ENCODE peak calls at places on chromosomes 13 and 19, in four cellular contexts. One of them, this sample, is unnamed.

GRCh38 chr13:23268441-23268840 is 87.7 kb downstream of the SGCG start:
- DNase-seq in upper lobe of left lung: no peak
- DNase-seq in CD4-positive, CD25-positive, alpha-beta regulatory T cell: no peak
- DNase-seq in body of pancreas: no peak
- DNase-seq in this sample: no peak

GRCh38 chr19:801030-801860 is 4.0 kb downstream of the PTBP1 start:
- DNase-seq in CD4-positive, CD25-positive, alpha-beta regulatory T cell: no peak
- DNase-seq in body of pancreas: peak; percentile 75
- DNase-seq in upper lobe of left lung: peak; percentile 80
- DNase-seq in this sample: no peak

GRCh38 chr13:95115525-95115924 is 185.7 kb downstream of the ABCC4 start:
- DNase-seq in body of pancreas: no peak
- DNase-seq in upper lobe of left lung: peak; percentile 73
- DNase-seq in CD4-positive, CD25-positive, alpha-beta regulatory T cell: no peak
- DNase-seq in this sample: no peak

GRCh38 chr13:53045110-53045509 is 16.5 kb downstream of the OLFM4 start:
- DNase-seq in body of pancreas: peak; percentile 31
- DNase-seq in CD4-positive, CD25-positive, alpha-beta regulatory T cell: no peak
- DNase-seq in upper lobe of left lung: no peak
- DNase-seq in this sample: no peak

GRCh38 chr19:40216013-40216776 is 2.0 kb downstream of the TTC9B start:
- DNase-seq in body of pancreas: no peak
- DNase-seq in CD4-positive, CD25-positive, alpha-beta regulatory T cell: no peak
- DNase-seq in upper lobe of left lung: no peak
- DNase-seq in this sample: no peak

GRCh38 chr13:21025539-21025938 is 35.8 kb downstream of the LATS2 start:
- DNase-seq in CD4-positive, CD25-positive, alpha-beta regulatory T cell: no peak
- DNase-seq in upper lobe of left lung: peak; percentile 7
- DNase-seq in body of pancreas: no peak
- DNase-seq in this sample: no peak

GRCh38 chr19:13796301-13797057 is 1.2 kb downstream of the ZSWIM4 start:
- DNase-seq in CD4-positive, CD25-positive, alpha-beta regulatory T cell: no peak
- DNase-seq in upper lobe of left lung: peak; percentile 85
- DNase-seq in body of pancreas: peak; percentile 55
- DNase-seq in this sample: no peak

GRCh38 chr19:36221474-36221873 is 6.6 kb downstream of the ZNF146 start:
- DNase-seq in CD4-positive, CD25-positive, alpha-beta regulatory T cell: no peak
- DNase-seq in body of pancreas: no peak
- DNase-seq in upper lobe of left lung: no peak
- DNase-seq in this sample: no peak

GRCh38 chr13:40813662-40814454 is 24.4 kb downstream of the SLC25A15 start:
- DNase-seq in body of pancreas: peak; percentile 46
- DNase-seq in upper lobe of left lung: no peak
- DNase-seq in CD4-positive, CD25-positive, alpha-beta regulatory T cell: no peak
- DNase-seq in this sample: no peak

GRCh38 chr19:6772028-6772865 is at the start of gene VAV1:
- DNase-seq in CD4-positive, CD25-positive, alpha-beta regulatory T cell: peak; percentile 73
- DNase-seq in upper lobe of left lung: peak; percentile 79
- DNase-seq in body of pancreas: no peak
- DNase-seq in this sample: peak; percentile 33

GRCh38 chr13:75357576-75358295 is 124.2 kb downstream of the TBC1D4 start:
- DNase-seq in upper lobe of left lung: no peak
- DNase-seq in body of pancreas: no peak
- DNase-seq in CD4-positive, CD25-positive, alpha-beta regulatory T cell: peak; percentile 33
- DNase-seq in this sample: peak; percentile 78

GRCh38 chr19:41234512-41235208 is 15.6 kb downstream of the AXL start:
- DNase-seq in body of pancreas: no peak
- DNase-seq in CD4-positive, CD25-positive, alpha-beta regulatory T cell: no peak
- DNase-seq in upper lobe of left lung: no peak
- DNase-seq in this sample: no peak

GRCh38 chr19:46487802-46488445 is 7.7 kb downstream of the PNMA8B start:
- DNase-seq in CD4-positive, CD25-positive, alpha-beta regulatory T cell: peak; percentile 55
- DNase-seq in upper lobe of left lung: peak; percentile 67
- DNase-seq in body of pancreas: peak; percentile 84
- DNase-seq in this sample: peak; percentile 90

GRCh38 chr19:17486545-17486944 is 16.2 kb downstream of the SLC27A1 start:
- DNase-seq in CD4-positive, CD25-positive, alpha-beta regulatory T cell: no peak
- DNase-seq in upper lobe of left lung: no peak
- DNase-seq in body of pancreas: no peak
- DNase-seq in this sample: no peak

GRCh38 chr19:29845576-29846176 is 33.9 kb downstream of the CCNE1 start:
- DNase-seq in body of pancreas: no peak
- DNase-seq in CD4-positive, CD25-positive, alpha-beta regulatory T cell: peak; percentile 7
- DNase-seq in upper lobe of left lung: no peak
- DNase-seq in this sample: peak; percentile 71

GRCh38 chr19:55080915-55081772 is 5.5 kb downstream of the EPS8L1 start:
- DNase-seq in CD4-positive, CD25-positive, alpha-beta regulatory T cell: peak; percentile 85
- DNase-seq in body of pancreas: peak; percentile 68
- DNase-seq in upper lobe of left lung: peak; percentile 91
- DNase-seq in this sample: peak; percentile 97

DNA sequence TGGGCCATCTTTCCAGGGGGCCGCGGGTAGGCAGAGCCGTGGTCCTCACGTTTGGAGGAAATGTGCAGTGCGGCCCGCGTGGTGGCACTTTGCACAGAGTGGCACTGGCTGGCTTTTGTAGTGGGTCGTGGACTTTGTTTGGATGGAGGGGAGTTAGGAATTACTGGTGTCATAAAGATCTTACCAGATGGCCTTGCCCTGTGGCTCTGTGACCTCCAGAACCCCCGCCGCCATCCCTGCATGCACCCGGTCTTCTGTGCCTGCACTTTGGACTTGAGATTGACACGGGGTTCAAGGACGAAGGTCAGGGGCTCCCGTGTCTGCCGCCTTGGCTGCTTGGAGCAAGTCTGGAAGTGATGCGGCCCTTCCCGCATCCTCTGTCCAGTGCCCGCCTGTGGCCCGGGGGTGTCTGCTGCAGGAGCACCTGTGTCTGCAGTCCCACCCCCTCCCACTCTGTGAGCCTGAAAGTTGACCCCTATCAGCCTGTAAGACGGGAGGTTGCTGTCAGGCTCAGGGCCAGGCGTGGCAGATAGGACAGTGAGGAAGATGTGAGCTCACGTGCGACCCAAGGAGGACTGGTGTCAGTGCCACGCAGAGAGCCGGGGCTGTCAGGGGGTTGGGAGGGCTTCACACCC is 2.2 kb downstream of the GNA11 start:
- DNase-seq in upper lobe of left lung: no peak
- DNase-seq in body of pancreas: no peak
- DNase-seq in CD4-positive, CD25-positive, alpha-beta regulatory T cell: no peak
- DNase-seq in this sample: no peak
- H3K4me1 ChIP-seq in upper lobe of left lung: peaks cover 65% of the 10 kb centered on the region
- H3K4me1 ChIP-seq in body of pancreas: peaks cover 66% of the 10 kb centered on the region
- H3K4me1 ChIP-seq in CD4-positive, CD25-positive, alpha-beta regulatory T cell: peaks cover 33% of the 10 kb centered on the region
- H3K4me1 ChIP-seq in this sample: peaks cover 4% of the 10 kb centered on the region

GRCh38 chr19:44499559-44499958 is 763 bp downstream of the ZNF180 start:
- DNase-seq in body of pancreas: no peak
- DNase-seq in upper lobe of left lung: no peak
- DNase-seq in CD4-positive, CD25-positive, alpha-beta regulatory T cell: no peak
- DNase-seq in this sample: peak; percentile 18

GRCh38 chr19:44499962-44500949 is at the start of gene ZNF180:
- DNase-seq in body of pancreas: peak; percentile 96
- DNase-seq in upper lobe of left lung: peak; percentile 96
- DNase-seq in CD4-positive, CD25-positive, alpha-beta regulatory T cell: peak; percentile 90
- DNase-seq in this sample: peak; percentile 90

GRCh38 chr19:44498988-44499387 is 1.3 kb downstream of the ZNF180 start:
- DNase-seq in body of pancreas: no peak
- DNase-seq in upper lobe of left lung: no peak
- DNase-seq in CD4-positive, CD25-positive, alpha-beta regulatory T cell: no peak
- DNase-seq in this sample: no peak

GRCh38 chr19:44496711-44497110 is 3.6 kb downstream of the ZNF180 start:
- DNase-seq in body of pancreas: no peak
- DNase-seq in CD4-positive, CD25-positive, alpha-beta regulatory T cell: no peak
- DNase-seq in upper lobe of left lung: no peak
- DNase-seq in this sample: no peak
- H3K36me3 ChIP-seq in body of pancreas: peaks cover 40% of the 10 kb centered on the region
- H3K36me3 ChIP-seq in CD4-positive, CD25-positive, alpha-beta regulatory T cell: peaks cover 66% of the 10 kb centered on the region
- H3K36me3 ChIP-seq in upper lobe of left lung: peaks cover 17% of the 10 kb centered on the region
- H3K36me3 ChIP-seq in this sample: peaks cover 54% of the 10 kb centered on the region

GRCh38 chr19:37975596-37976515 is 68.8 kb downstream of the SIPA1L3 start:
- DNase-seq in CD4-positive, CD25-positive, alpha-beta regulatory T cell: no peak
- DNase-seq in body of pancreas: no peak
- DNase-seq in upper lobe of left lung: no peak
- DNase-seq in this sample: no peak
- H3K4me1 ChIP-seq in CD4-positive, CD25-positive, alpha-beta regulatory T cell: no peaks in the 10 kb centered on the region
- H3K4me1 ChIP-seq in body of pancreas: peaks cover 12% of the 10 kb centered on the region
- H3K4me1 ChIP-seq in upper lobe of left lung: peaks cover 15% of the 10 kb centered on the region
- H3K4me1 ChIP-seq in this sample: peaks cover 15% of the 10 kb centered on the region

DNA sequence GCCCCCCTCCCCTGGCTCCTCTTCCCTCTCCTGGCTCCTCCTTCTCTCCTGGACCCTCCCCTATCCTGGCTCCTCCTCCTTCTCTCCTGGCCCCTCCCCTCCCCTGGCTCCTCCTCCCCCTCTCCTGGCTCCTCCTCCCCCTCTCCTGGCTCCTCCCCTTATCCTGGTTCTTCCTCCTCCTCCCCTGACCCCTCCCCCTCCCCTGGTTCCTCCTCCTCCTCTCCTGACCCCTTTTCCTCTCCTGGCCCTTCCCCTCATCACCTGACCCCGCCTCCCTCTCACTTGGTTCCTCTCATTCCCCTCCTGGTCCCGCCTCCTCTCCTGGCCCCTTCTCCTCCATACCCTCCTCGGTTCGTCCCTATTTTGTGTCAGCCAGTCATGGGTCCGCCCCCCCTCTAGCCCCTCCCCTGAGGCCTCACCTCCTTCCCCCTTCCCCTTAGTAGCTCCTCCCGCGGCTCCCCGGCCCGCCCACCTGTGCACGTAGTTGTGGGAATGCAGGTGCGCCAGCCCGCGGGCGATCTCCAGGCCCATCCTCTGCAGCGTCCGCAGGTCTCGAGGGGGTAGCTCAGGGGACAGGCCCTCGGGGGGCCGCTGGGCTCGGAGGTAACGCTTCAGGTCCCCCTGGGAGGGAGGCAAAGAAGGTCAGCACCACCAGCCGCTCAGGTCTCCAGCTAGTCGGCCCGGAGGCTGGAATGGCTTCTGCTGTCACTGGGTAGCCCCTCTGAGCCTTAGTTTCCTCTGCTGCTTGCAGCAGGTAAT is 9.5 kb downstream of the LMTK3 start:
- DNase-seq in CD4-positive, CD25-positive, alpha-beta regulatory T cell: peak; percentile 67
- DNase-seq in upper lobe of left lung: peak; percentile 97
- DNase-seq in body of pancreas: peak; percentile 92
- DNase-seq in this sample: peak; percentile 100
- H3K36me3 ChIP-seq in CD4-positive, CD25-positive, alpha-beta regulatory T cell: no peaks in the 10 kb centered on the region
- H3K36me3 ChIP-seq in upper lobe of left lung: no peaks in the 10 kb centered on the region
- H3K36me3 ChIP-seq in body of pancreas: no peaks in the 10 kb centered on the region
- H3K36me3 ChIP-seq in this sample: no peaks in the 10 kb centered on the region

DNA sequence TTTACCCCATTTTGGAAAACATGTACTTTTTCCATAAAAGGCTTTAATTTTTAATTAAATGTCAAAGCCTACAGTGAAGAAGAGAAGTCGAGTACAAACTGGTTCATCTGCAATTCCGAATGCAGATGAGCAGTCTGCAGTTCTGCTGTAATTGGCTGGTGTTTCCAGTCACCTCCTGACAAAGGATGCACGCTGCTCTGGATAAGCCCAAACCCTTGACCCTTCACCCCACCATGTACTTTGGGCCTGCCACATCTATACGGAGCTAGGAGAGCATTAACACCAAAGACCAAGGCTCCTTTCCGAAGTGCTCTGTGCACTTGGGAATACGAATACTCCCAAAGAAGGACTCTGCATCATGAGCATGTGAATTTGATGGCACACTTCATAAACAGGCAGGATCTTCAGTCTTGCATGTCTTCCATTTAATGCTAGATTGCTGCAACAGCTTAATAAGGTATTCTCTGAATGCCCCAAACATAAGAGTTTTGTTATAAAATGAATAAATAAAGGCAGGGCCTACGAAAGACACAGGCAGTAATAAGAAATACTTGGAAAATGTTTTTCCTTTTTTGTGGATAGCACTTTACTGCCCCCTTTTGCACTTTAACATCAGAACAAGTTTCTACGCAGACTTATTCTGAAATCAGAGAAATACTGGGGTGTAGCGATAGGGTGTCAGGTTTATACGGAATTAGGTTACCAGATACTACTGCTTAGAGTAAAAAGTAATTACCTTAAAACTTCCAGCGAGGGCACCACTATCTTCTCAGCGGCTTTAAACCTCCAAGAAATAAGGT is 15.1 kb downstream of the EFNB2 start:
- DNase-seq in body of pancreas: no peak
- DNase-seq in upper lobe of left lung: no peak
- DNase-seq in CD4-positive, CD25-positive, alpha-beta regulatory T cell: no peak
- DNase-seq in this sample: no peak
- H3K4me1 ChIP-seq in body of pancreas: peaks cover 5% of the 10 kb centered on the region
- H3K4me1 ChIP-seq in upper lobe of left lung: peaks cover 23% of the 10 kb centered on the region
- H3K4me1 ChIP-seq in CD4-positive, CD25-positive, alpha-beta regulatory T cell: no peaks in the 10 kb centered on the region
- H3K4me1 ChIP-seq in this sample: peaks cover 18% of the 10 kb centered on the region

GRCh38 chr13:99347335-99347878 is 40.2 kb upstream of the GPR183 start:
- DNase-seq in CD4-positive, CD25-positive, alpha-beta regulatory T cell: no peak
- DNase-seq in upper lobe of left lung: no peak
- DNase-seq in body of pancreas: no peak
- DNase-seq in this sample: no peak
- H3K36me3 ChIP-seq in CD4-positive, CD25-positive, alpha-beta regulatory T cell: peaks cover 47% of the 10 kb centered on the region
- H3K36me3 ChIP-seq in upper lobe of left lung: peaks cover 2% of the 10 kb centered on the region
- H3K36me3 ChIP-seq in body of pancreas: no peaks in the 10 kb centered on the region
- H3K36me3 ChIP-seq in this sample: no peaks in the 10 kb centered on the region

GRCh38 chr19:38252385-38252784 is 3.8 kb downstream of the PPP1R14A start:
- DNase-seq in upper lobe of left lung: no peak
- DNase-seq in CD4-positive, CD25-positive, alpha-beta regulatory T cell: no peak
- DNase-seq in body of pancreas: no peak
- DNase-seq in this sample: no peak

GRCh38 chr19:38251564-38252051 is 4.6 kb downstream of the PPP1R14A start:
- DNase-seq in upper lobe of left lung: no peak
- DNase-seq in CD4-positive, CD25-positive, alpha-beta regulatory T cell: no peak
- DNase-seq in body of pancreas: no peak
- DNase-seq in this sample: no peak

GRCh38 chr19:38248421-38248820 is 7.8 kb downstream of the PPP1R14A start:
- DNase-seq in CD4-positive, CD25-positive, alpha-beta regulatory T cell: no peak
- DNase-seq in upper lobe of left lung: no peak
- DNase-seq in body of pancreas: no peak
- DNase-seq in this sample: no peak

GRCh38 chr19:38250821-38251563 is 5.2 kb downstream of the PPP1R14A start:
- DNase-seq in CD4-positive, CD25-positive, alpha-beta regulatory T cell: no peak
- DNase-seq in upper lobe of left lung: peak; percentile 45
- DNase-seq in body of pancreas: peak; percentile 61
- DNase-seq in this sample: no peak

GRCh38 chr19:38250428-38250820 is 5.8 kb downstream of the PPP1R14A start:
- DNase-seq in body of pancreas: no peak
- DNase-seq in upper lobe of left lung: no peak
- DNase-seq in CD4-positive, CD25-positive, alpha-beta regulatory T cell: no peak
- DNase-seq in this sample: no peak
- H3K4me1 ChIP-seq in body of pancreas: peaks cover 32% of the 10 kb centered on the region
- H3K4me1 ChIP-seq in upper lobe of left lung: peaks cover 33% of the 10 kb centered on the region
- H3K4me1 ChIP-seq in CD4-positive, CD25-positive, alpha-beta regulatory T cell: no peaks in the 10 kb centered on the region
- H3K4me1 ChIP-seq in this sample: peaks cover 17% of the 10 kb centered on the region

GRCh38 chr13:113509989-113510388 is 19.5 kb upstream of the DCUN1D2 start:
- DNase-seq in upper lobe of left lung: no peak
- DNase-seq in CD4-positive, CD25-positive, alpha-beta regulatory T cell: no peak
- DNase-seq in body of pancreas: no peak
- DNase-seq in this sample: no peak

GRCh38 chr13:113507564-113508210 is 17.2 kb upstream of the DCUN1D2 start:
- DNase-seq in upper lobe of left lung: no peak
- DNase-seq in body of pancreas: no peak
- DNase-seq in CD4-positive, CD25-positive, alpha-beta regulatory T cell: no peak
- DNase-seq in this sample: no peak

GRCh38 chr13:113510871-113511270 is 20.4 kb upstream of the DCUN1D2 start:
- DNase-seq in body of pancreas: no peak
- DNase-seq in upper lobe of left lung: no peak
- DNase-seq in CD4-positive, CD25-positive, alpha-beta regulatory T cell: no peak
- DNase-seq in this sample: no peak

GRCh38 chr13:113506871-113507388 is 16.4 kb upstream of the DCUN1D2 start:
- DNase-seq in body of pancreas: no peak
- DNase-seq in upper lobe of left lung: no peak
- DNase-seq in CD4-positive, CD25-positive, alpha-beta regulatory T cell: no peak
- DNase-seq in this sample: no peak

GRCh38 chr13:113508531-113509254 is 18.2 kb upstream of the DCUN1D2 start:
- DNase-seq in upper lobe of left lung: peak; percentile 45
- DNase-seq in CD4-positive, CD25-positive, alpha-beta regulatory T cell: no peak
- DNase-seq in body of pancreas: no peak
- DNase-seq in this sample: no peak
- H3K36me3 ChIP-seq in upper lobe of left lung: peaks cover 17% of the 10 kb centered on the region
- H3K36me3 ChIP-seq in CD4-positive, CD25-positive, alpha-beta regulatory T cell: peaks cover 29% of the 10 kb centered on the region
- H3K36me3 ChIP-seq in body of pancreas: peaks cover 9% of the 10 kb centered on the region
- H3K36me3 ChIP-seq in this sample: peaks cover 36% of the 10 kb centered on the region